ENCODE peak calls at places on chromosomes 3 and 15, in four cellular contexts. R, V, W and P are unnamed samples.
A peak's percentile ranks its signal among the peaks of the same experiment; 100 is the strongest.

GRCh38 chr3:127072221-127072771 is 89.4 kb downstream of the PLXNA1 start:
- DNase-seq in R (no peak), V (no peak), W (no peak), P (no peak)

GRCh38 chr3:42692667-42693529 is 7.6 kb downstream of the KLHL40 start:
- DNase-seq in R (no peak), V (no peak), W (no peak), P (no peak)

GRCh38 chr3:48503406-48504050 is 446 bp downstream of the SHISA5 start:
- DNase-seq in R (no peak), W (peak; percentile 59), V (no peak), P (no peak)

GRCh38 chr3:8519156-8519555 is 17.5 kb downstream of the LMCD1 start:
- DNase-seq in V (no peak), W (peak; percentile 95), R (no peak), P (no peak)

GRCh38 chr3:64111872-64112271 is 88.6 kb upstream of the PSMD6 start:
- DNase-seq in W (no peak), V (no peak), R (no peak), P (no peak)

GRCh38 chr3:182464513-182465145 is 328.7 kb upstream of the ATP11B start:
- DNase-seq in R (no peak), W (no peak), V (no peak), P (no peak)

GRCh38 chr3:100710355-100711198 is 1.3 kb downstream of the TFG start:
- DNase-seq in R (no peak), V (no peak), W (peak; percentile 69), P (peak; percentile 65)

GRCh38 chr3:10848261-10848660 is 32.2 kb downstream of the SLC6A11 start:
- DNase-seq in R (no peak), V (no peak), W (no peak), P (no peak)

GRCh38 chr15:64930778-64931240 is 19.1 kb downstream of the ANKDD1A start:
- DNase-seq in W (peak; percentile 65), R (no peak), V (no peak), P (no peak)

GRCh38 chr15:45234562-45235235 is 17.3 kb upstream of the SLC28A2 start:
- DNase-seq in W (no peak), R (no peak), V (no peak), P (no peak)

GRCh38 chr3:106829206-106829605 is 548.0 kb upstream of the CCDC54 start:
- DNase-seq in W (peak; percentile 70), V (no peak), R (no peak), P (peak; percentile 55)

GRCh38 chr15:42650208-42651066 is 75.0 kb downstream of the STARD9 start:
- DNase-seq in W (peak; percentile 89), R (no peak), V (peak; percentile 97), P (peak; percentile 64)

GRCh38 chr3:162517110-162517509 is 1020.5 kb downstream of the OTOL1 start:
- DNase-seq in W (peak; percentile 8), V (no peak), R (no peak), P (no peak)

GRCh38 chr15:100690032-100690785 is 87.8 kb downstream of the ASB7 start:
- DNase-seq in R (no peak), W (no peak), V (no peak), P (no peak)

GRCh38 chr15:76330281-76330680 is 6.3 kb upstream of the ISL2 start:
- DNase-seq in R (no peak), V (no peak), W (peak; percentile 78), P (no peak)